ENCODE peak calls at places on chromosomes 4 and X, in six cellular contexts. One of them, this sample, is unnamed.

GRCh38 chrX:3346436-3347329 is at the start of gene MXRA5:
- DNase-seq in central memory CD4-positive, alpha-beta T cell: no peak
- DNase-seq in DMS79 treated with DMSO at 0.1 percent for 48 hours: no peak
- DNase-seq in NCI-H748 treated with DMSO at 0.1 percent for 48 hours: peak; percentile 38
- DNase-seq in upper lobe of left lung: no peak
- DNase-seq in naive thymus-derived CD8-positive, alpha-beta T cell: no peak
- DNase-seq in this sample: peak; percentile 52

GRCh38 chr4:69594382-69594781 is 45.1 kb downstream of the UGT2A2 start:
- DNase-seq in NCI-H748 treated with DMSO at 0.1 percent for 48 hours: no peak
- DNase-seq in central memory CD4-positive, alpha-beta T cell: no peak
- DNase-seq in upper lobe of left lung: no peak
- DNase-seq in DMS79 treated with DMSO at 0.1 percent for 48 hours: no peak
- DNase-seq in naive thymus-derived CD8-positive, alpha-beta T cell: no peak
- DNase-seq in this sample: no peak

GRCh38 chr4:184647391-184648101 is 1.7 kb downstream of the CASP3 start:
- DNase-seq in NCI-H748 treated with DMSO at 0.1 percent for 48 hours: no peak
- DNase-seq in upper lobe of left lung: no peak
- DNase-seq in DMS79 treated with DMSO at 0.1 percent for 48 hours: no peak
- DNase-seq in central memory CD4-positive, alpha-beta T cell: no peak
- DNase-seq in naive thymus-derived CD8-positive, alpha-beta T cell: no peak
- DNase-seq in this sample: peak; percentile 48

GRCh38 chr4:3677671-3678070 is 88.5 kb upstream of the ADRA2C start:
- DNase-seq in upper lobe of left lung: no peak
- DNase-seq in central memory CD4-positive, alpha-beta T cell: no peak
- DNase-seq in naive thymus-derived CD8-positive, alpha-beta T cell: no peak
- DNase-seq in NCI-H748 treated with DMSO at 0.1 percent for 48 hours: no peak
- DNase-seq in DMS79 treated with DMSO at 0.1 percent for 48 hours: no peak
- DNase-seq in this sample: no peak

GRCh38 chr4:39698424-39699009 is 581 bp downstream of the UBE2K start:
- DNase-seq in DMS79 treated with DMSO at 0.1 percent for 48 hours: no peak
- DNase-seq in naive thymus-derived CD8-positive, alpha-beta T cell: peak; percentile 19
- DNase-seq in upper lobe of left lung: peak; percentile 58
- DNase-seq in NCI-H748 treated with DMSO at 0.1 percent for 48 hours: peak; percentile 1
- DNase-seq in central memory CD4-positive, alpha-beta T cell: no peak
- DNase-seq in this sample: peak; percentile 36

GRCh38 chrX:19640693-19641374 is 125.5 kb upstream of the MAP3K15 start:
- DNase-seq in central memory CD4-positive, alpha-beta T cell: no peak
- DNase-seq in DMS79 treated with DMSO at 0.1 percent for 48 hours: no peak
- DNase-seq in NCI-H748 treated with DMSO at 0.1 percent for 48 hours: no peak
- DNase-seq in upper lobe of left lung: no peak
- DNase-seq in naive thymus-derived CD8-positive, alpha-beta T cell: no peak
- DNase-seq in this sample: no peak

GRCh38 chr4:130896920-130897319 is 1801.0 kb downstream of the C4orf33 start:
- DNase-seq in NCI-H748 treated with DMSO at 0.1 percent for 48 hours: no peak
- DNase-seq in central memory CD4-positive, alpha-beta T cell: no peak
- DNase-seq in naive thymus-derived CD8-positive, alpha-beta T cell: no peak
- DNase-seq in DMS79 treated with DMSO at 0.1 percent for 48 hours: no peak
- DNase-seq in upper lobe of left lung: no peak
- DNase-seq in this sample: no peak

GRCh38 chr4:27594917-27595316 is 734.3 kb downstream of the STIM2 start:
- DNase-seq in upper lobe of left lung: no peak
- DNase-seq in naive thymus-derived CD8-positive, alpha-beta T cell: no peak
- DNase-seq in central memory CD4-positive, alpha-beta T cell: no peak
- DNase-seq in DMS79 treated with DMSO at 0.1 percent for 48 hours: no peak
- DNase-seq in NCI-H748 treated with DMSO at 0.1 percent for 48 hours: no peak
- DNase-seq in this sample: no peak

GRCh38 chr4:25031077-25031606 is 396 bp upstream of the LGI2 start:
- DNase-seq in central memory CD4-positive, alpha-beta T cell: no peak
- DNase-seq in upper lobe of left lung: no peak
- DNase-seq in naive thymus-derived CD8-positive, alpha-beta T cell: no peak
- DNase-seq in DMS79 treated with DMSO at 0.1 percent for 48 hours: peak; percentile 15
- DNase-seq in NCI-H748 treated with DMSO at 0.1 percent for 48 hours: peak; percentile 11
- DNase-seq in this sample: no peak

GRCh38 chr4:88008133-88008621 is 742 bp downstream of the PKD2 start:
- DNase-seq in NCI-H748 treated with DMSO at 0.1 percent for 48 hours: peak; percentile 21
- DNase-seq in central memory CD4-positive, alpha-beta T cell: no peak
- DNase-seq in naive thymus-derived CD8-positive, alpha-beta T cell: no peak
- DNase-seq in upper lobe of left lung: no peak
- DNase-seq in DMS79 treated with DMSO at 0.1 percent for 48 hours: peak; percentile 39
- DNase-seq in this sample: no peak

GRCh38 chrX:136321532-136321931 is 20.8 kb downstream of the ADGRG4 start:
- DNase-seq in naive thymus-derived CD8-positive, alpha-beta T cell: no peak
- DNase-seq in central memory CD4-positive, alpha-beta T cell: no peak
- DNase-seq in DMS79 treated with DMSO at 0.1 percent for 48 hours: no peak
- DNase-seq in NCI-H748 treated with DMSO at 0.1 percent for 48 hours: no peak
- DNase-seq in upper lobe of left lung: no peak
- DNase-seq in this sample: peak; percentile 62

GRCh38 chrX:41108684-41109205 is 23.5 kb downstream of the USP9X start:
- DNase-seq in central memory CD4-positive, alpha-beta T cell: no peak
- DNase-seq in upper lobe of left lung: no peak
- DNase-seq in DMS79 treated with DMSO at 0.1 percent for 48 hours: no peak
- DNase-seq in naive thymus-derived CD8-positive, alpha-beta T cell: no peak
- DNase-seq in NCI-H748 treated with DMSO at 0.1 percent for 48 hours: no peak
- DNase-seq in this sample: no peak

GRCh38 chrX:151019837-151020236 is 36.7 kb downstream of the HMGB3 start:
- DNase-seq in DMS79 treated with DMSO at 0.1 percent for 48 hours: no peak
- DNase-seq in central memory CD4-positive, alpha-beta T cell: no peak
- DNase-seq in NCI-H748 treated with DMSO at 0.1 percent for 48 hours: no peak
- DNase-seq in upper lobe of left lung: no peak
- DNase-seq in naive thymus-derived CD8-positive, alpha-beta T cell: no peak
- DNase-seq in this sample: peak; percentile 74

GRCh38 chr4:99746443-99746842 is 70.2 kb upstream of the DAPP1 start:
- DNase-seq in central memory CD4-positive, alpha-beta T cell: no peak
- DNase-seq in DMS79 treated with DMSO at 0.1 percent for 48 hours: no peak
- DNase-seq in upper lobe of left lung: no peak
- DNase-seq in NCI-H748 treated with DMSO at 0.1 percent for 48 hours: no peak
- DNase-seq in naive thymus-derived CD8-positive, alpha-beta T cell: no peak
- DNase-seq in this sample: no peak

GRCh38 chr4:147689062-147689461 is 5.1 kb upstream of the PRMT9 start:
- DNase-seq in NCI-H748 treated with DMSO at 0.1 percent for 48 hours: no peak
- DNase-seq in naive thymus-derived CD8-positive, alpha-beta T cell: no peak
- DNase-seq in upper lobe of left lung: no peak
- DNase-seq in DMS79 treated with DMSO at 0.1 percent for 48 hours: no peak
- DNase-seq in central memory CD4-positive, alpha-beta T cell: no peak
- DNase-seq in this sample: no peak

GRCh38 chrX:68936186-68936585 is 107.4 kb downstream of the EFNB1 start:
- DNase-seq in central memory CD4-positive, alpha-beta T cell: no peak
- DNase-seq in upper lobe of left lung: peak; percentile 15
- DNase-seq in naive thymus-derived CD8-positive, alpha-beta T cell: no peak
- DNase-seq in DMS79 treated with DMSO at 0.1 percent for 48 hours: no peak
- DNase-seq in NCI-H748 treated with DMSO at 0.1 percent for 48 hours: no peak
- DNase-seq in this sample: no peak

GRCh38 chr4:128548381-128548780 is 260.8 kb upstream of the PGRMC2 start:
- DNase-seq in naive thymus-derived CD8-positive, alpha-beta T cell: no peak
- DNase-seq in NCI-H748 treated with DMSO at 0.1 percent for 48 hours: no peak
- DNase-seq in DMS79 treated with DMSO at 0.1 percent for 48 hours: no peak
- DNase-seq in central memory CD4-positive, alpha-beta T cell: no peak
- DNase-seq in upper lobe of left lung: no peak
- DNase-seq in this sample: no peak

GRCh38 chr4:55069248-55069647 is 56.1 kb downstream of the KDR start:
- DNase-seq in central memory CD4-positive, alpha-beta T cell: no peak
- DNase-seq in upper lobe of left lung: peak; percentile 24
- DNase-seq in NCI-H748 treated with DMSO at 0.1 percent for 48 hours: no peak
- DNase-seq in naive thymus-derived CD8-positive, alpha-beta T cell: no peak
- DNase-seq in DMS79 treated with DMSO at 0.1 percent for 48 hours: no peak
- DNase-seq in this sample: no peak

GRCh38 chr4:153114771-153115321 is 89.4 kb upstream of the TRIM2 start:
- DNase-seq in central memory CD4-positive, alpha-beta T cell: peak; percentile 86
- DNase-seq in DMS79 treated with DMSO at 0.1 percent for 48 hours: no peak
- DNase-seq in naive thymus-derived CD8-positive, alpha-beta T cell: peak; percentile 70
- DNase-seq in NCI-H748 treated with DMSO at 0.1 percent for 48 hours: no peak
- DNase-seq in upper lobe of left lung: no peak
- DNase-seq in this sample: peak; percentile 80

This sample was measured in bronchial epithelial cell.